ENCODE peak calls at places on chromosomes 13 and 19, in four cellular contexts. U, P, J and Y are unnamed samples.
A peak's percentile ranks its signal among the peaks of the same experiment; 100 is the strongest.

GRCh38 chr13:111122056-111122455 is 6.9 kb downstream of the ARHGEF7 start:
- DNase-seq in U (no peak), P (no peak), J (no peak), Y (peak; percentile 59)

GRCh38 chr13:102847272-102848234 is 1.7 kb downstream of the ERCC5 start:
- DNase-seq in U (no peak), P (peak; percentile 44), J (peak; percentile 35), Y (peak; percentile 54)

GRCh38 chr19:15251749-15252397 is 19.6 kb upstream of the EPHX3 start:
- DNase-seq in U (peak; percentile 78), P (peak; percentile 53), J (peak; percentile 93), Y (peak; percentile 96)

GRCh38 chr19:10812196-10812595 is 23.8 kb downstream of the TMED1 start:
- DNase-seq in U (no peak), P (no peak), J (no peak), Y (no peak)

GRCh38 chr13:67048084-67048792 is 181.9 kb downstream of the PCDH9 start:
- DNase-seq in U (no peak), P (peak; percentile 25), J (peak; percentile 95), Y (peak; percentile 93)

GRCh38 chr19:46404884-46405658 is 8.3 kb downstream of the CCDC8 start:
- DNase-seq in U (no peak), P (no peak), J (no peak), Y (no peak)

GRCh38 chr19:42052241-42052863 is 17.7 kb downstream of the GRIK5 start:
- DNase-seq in U (no peak), P (peak; percentile 14), J (no peak), Y (no peak)

GRCh38 chr13:57552441-57552840 is 79.1 kb upstream of the PCDH17 start:
- DNase-seq in U (no peak), P (no peak), J (no peak), Y (no peak)

GRCh38 chr13:108755084-108755483 is 125.7 kb downstream of the MYO16 start:
- DNase-seq in U (no peak), P (no peak), J (no peak), Y (no peak)

GRCh38 chr13:28401303-28402056 is 93.4 kb downstream of the FLT1 start:
- DNase-seq in U (no peak), P (no peak), J (peak; percentile 38), Y (peak; percentile 75)

GRCh38 chr13:48644141-48644540 is 9.6 kb upstream of the CYSLTR2 start:
- DNase-seq in U (no peak), P (no peak), J (no peak), Y (no peak)

GRCh38 chr19:18612772-18613588 is at the start of gene TMEM59L:
- DNase-seq in U (no peak), P (no peak), J (no peak), Y (no peak)

GRCh38 chr19:32392946-32393345 is 12.6 kb upstream of the DPY19L3 start:
- DNase-seq in U (no peak), P (no peak), J (no peak), Y (no peak)

GRCh38 chr19:9528757-9529336 is 9.6 kb downstream of the ZNF426 start:
- DNase-seq in U (no peak), P (no peak), J (peak; percentile 14), Y (peak; percentile 9)

GRCh38 chr19:50478901-50479715 is 2.5 kb upstream of the GARIN5A start:
- DNase-seq in U (peak; percentile 15), P (no peak), J (peak; percentile 25), Y (peak; percentile 44)
- TF ChIP-seq CTCF in U (peak; percentile 48), P (peak; percentile 52), J (peak; percentile 55), Y (peak; percentile 60)

DNA sequence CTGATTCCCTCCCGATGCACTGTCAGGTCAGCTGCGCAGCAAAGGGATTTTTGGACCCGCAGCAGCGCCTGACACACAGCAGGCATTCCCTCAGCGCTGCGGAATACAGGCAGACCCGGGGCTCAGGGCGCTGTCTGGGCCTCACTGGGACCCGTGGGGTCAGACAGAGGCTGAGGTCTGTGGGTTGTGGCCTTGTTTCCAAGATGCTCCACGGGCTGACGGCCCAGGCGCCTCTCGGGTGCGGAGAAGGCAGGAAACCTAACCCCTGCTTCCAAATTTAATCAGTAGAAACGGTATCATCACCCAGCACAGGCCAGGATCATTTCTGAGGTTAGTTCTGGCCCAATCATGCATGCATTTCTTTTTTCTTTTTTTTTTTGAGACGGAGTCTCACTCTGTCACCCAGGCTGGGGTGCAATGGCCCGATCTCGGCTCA is 686 bp upstream of the RNF126 start:
- DNase-seq in U (no peak), P (no peak), J (no peak), Y (no peak)
- TF ChIP-seq CTCF in U (no peak), P (no peak), J (no peak), Y (no peak)

DNA sequence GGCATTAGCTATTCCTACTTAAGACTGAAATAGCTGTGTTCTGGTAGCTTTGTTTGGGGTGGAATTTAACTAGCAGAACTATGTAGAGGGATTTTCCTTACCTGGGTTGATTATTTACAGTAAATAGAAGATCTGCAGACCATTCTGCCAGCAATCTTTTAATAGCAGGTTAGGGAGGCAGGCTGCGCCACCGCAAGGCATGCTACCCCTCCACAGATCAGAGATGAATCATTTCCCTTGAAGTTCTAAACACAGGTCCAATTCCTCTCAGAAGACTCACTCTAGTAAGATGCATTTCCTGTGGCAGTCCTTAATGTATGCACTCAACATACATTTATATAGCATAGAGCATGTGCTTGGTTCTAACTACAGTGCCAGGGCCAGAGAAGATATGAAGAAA is 109.0 kb downstream of the TNFRSF19 start:
- DNase-seq in U (peak; percentile 30), P (peak; percentile 87), J (peak; percentile 88), Y (peak; percentile 90)
- TF ChIP-seq CTCF in U (no peak), P (no peak), J (no peak), Y (no peak)

DNA sequence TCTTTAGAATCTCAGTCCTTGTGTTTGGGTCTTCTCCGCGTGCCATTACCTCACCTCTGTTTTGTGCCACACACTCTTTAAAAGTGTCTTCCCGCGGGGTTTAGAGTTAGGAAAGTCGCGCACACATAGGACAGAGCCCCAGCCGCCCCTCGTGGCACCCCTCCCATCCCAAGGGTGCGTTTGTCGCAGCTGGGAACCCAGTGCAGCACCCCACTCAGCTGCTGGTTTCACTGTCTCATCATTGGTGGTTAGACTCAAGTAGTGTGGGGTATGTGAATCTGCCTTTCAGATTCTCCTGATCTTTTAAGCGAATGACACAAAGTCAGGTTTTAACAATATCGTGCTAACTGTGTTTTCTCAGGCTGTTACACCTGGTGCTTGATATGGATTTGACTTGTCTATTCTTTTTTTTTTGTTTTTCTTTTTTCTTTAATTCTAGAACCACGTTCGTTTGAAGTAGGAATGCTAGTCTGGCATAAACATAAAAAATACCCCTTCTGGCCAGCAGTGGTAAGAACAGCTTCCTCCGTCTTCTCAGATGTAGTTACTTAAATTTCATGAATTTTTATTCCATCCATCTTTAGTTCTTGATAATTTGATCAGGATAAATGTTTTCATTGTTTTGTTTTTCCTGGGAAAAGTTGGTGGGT is 19.5 kb upstream of the NDUFS7 start:
- DNase-seq in U (no peak), P (no peak), J (no peak), Y (peak; percentile 20)
- TF ChIP-seq CTCF in U (peak; percentile 18), P (no peak), J (peak; percentile 27), Y (peak; percentile 22)

GRCh38 chr13:46603165-46603603 is 50.2 kb downstream of the LRCH1 start:
- DNase-seq in U (no peak), P (no peak), J (no peak), Y (no peak)
- TF ChIP-seq CTCF in U (no peak), P (no peak), J (peak; percentile 33), Y (peak; percentile 18)

DNA sequence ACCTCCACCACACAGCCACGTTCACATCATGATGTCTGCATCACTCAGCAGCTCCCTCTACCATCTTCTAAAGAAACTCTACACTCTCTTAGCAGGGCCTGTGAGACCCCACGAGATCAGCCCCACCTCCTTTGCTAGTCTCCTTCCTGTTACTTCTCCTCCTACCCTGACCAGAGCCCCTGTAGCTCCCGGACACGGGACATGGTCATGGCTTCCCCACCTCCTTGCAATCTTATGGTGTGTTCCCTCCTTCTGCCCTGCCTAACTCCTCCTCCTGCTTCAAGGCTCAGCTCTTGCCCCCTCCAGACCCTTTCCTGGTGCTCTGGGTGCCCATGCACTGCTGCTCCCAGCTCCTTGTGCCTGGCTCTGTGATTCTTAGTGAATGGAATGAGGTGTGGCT is 8.1 kb upstream of the MRPS31 start:
- DNase-seq in U (no peak), P (no peak), J (no peak), Y (no peak)
- TF ChIP-seq CTCF in U (no peak), P (no peak), J (no peak), Y (no peak)

GRCh38 chr19:5339950-5340636 is 519 bp downstream of the PTPRS start:
- DNase-seq in U (no peak), P (no peak), J (no peak), Y (no peak)

GRCh38 chr19:5339470-5339949 is 1.1 kb downstream of the PTPRS start:
- DNase-seq in U (no peak), P (no peak), J (no peak), Y (no peak)

GRCh38 chr19:5337126-5337525 is 3.5 kb downstream of the PTPRS start:
- DNase-seq in U (no peak), P (no peak), J (no peak), Y (no peak)

GRCh38 chr19:5337886-5338595 is 2.6 kb downstream of the PTPRS start:
- DNase-seq in U (no peak), P (no peak), J (no peak), Y (no peak)

GRCh38 chr19:5338661-5339469 is 1.7 kb downstream of the PTPRS start:
- DNase-seq in U (no peak), P (no peak), J (no peak), Y (no peak)
- TF ChIP-seq CTCF in U (no peak), P (no peak), J (no peak), Y (no peak)

DNA sequence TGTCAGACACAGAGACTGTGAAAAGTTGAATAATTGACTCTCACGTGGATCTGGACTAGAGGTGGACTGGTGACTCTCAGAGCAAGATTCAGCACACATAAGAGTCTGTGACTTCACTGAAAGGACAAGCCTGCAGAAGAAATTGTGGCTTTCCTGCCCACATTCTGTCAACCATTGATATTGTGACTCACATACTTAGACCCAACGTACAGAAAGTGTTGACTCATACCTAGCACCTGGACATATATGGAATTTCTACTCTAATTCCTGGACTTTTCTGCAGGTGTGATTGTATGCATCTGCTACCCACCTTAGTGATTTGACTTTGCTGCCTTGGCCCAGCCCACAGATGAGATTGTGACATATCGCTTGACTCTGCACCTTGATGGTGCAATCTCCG is 15.6 kb upstream of the ZNF730 start:
- DNase-seq in U (no peak), P (peak; percentile 77), J (peak; percentile 26), Y (no peak)
- TF ChIP-seq CTCF in U (no peak), P (no peak), J (no peak), Y (no peak)

DNA sequence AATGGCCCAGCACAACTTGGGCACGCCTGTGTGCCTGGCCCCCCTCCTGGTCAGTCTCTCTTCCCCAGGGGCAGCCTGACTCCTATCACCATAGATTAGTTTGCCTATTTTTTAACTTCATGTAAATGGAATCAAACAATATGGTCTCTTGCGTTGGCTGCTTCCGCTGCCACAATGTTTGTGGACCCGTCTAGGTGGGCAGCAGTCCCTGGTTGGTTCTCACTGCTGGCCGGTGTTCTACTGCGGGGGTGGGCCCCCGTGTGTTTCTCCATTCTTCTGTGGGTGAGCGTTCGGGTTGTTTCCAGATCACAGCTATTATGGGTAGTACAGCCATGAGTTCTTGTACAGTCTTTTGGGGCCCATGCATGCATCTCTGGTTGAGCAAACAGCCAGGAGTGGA is 47.3 kb downstream of the CEBPG start:
- DNase-seq in U (no peak), P (no peak), J (no peak), Y (no peak)
- TF ChIP-seq CTCF in U (no peak), P (no peak), J (no peak), Y (no peak)